ENCODE peak calls at places on chromosomes 13 and 19, in six cellular contexts. One of them, this sample, is unnamed.

GRCh38 chr19:40921005-40921897 is 39.2 kb upstream of the CYP2A7 start:
- DNase-seq in stimulated activated CD4-positive, alpha-beta T cell treated with anti-CD3 and anti-CD28 coated beads, Interleukin-1b, Interleukin-23, amount 100 ng/mL, for 24 hours: no peak
- DNase-seq in left cardiac atrium: no peak
- DNase-seq in tibial nerve: no peak
- DNase-seq in erythroblast: no peak
- DNase-seq in cardiac fibroblast: no peak
- DNase-seq in this sample: peak

GRCh38 chr19:8575467-8575997 is 1.7 kb downstream of the MYO1F start:
- DNase-seq in left cardiac atrium: peak
- DNase-seq in stimulated activated CD4-positive, alpha-beta T cell treated with anti-CD3 and anti-CD28 coated beads, Interleukin-1b, Interleukin-23, amount 100 ng/mL, for 24 hours: no peak
- DNase-seq in tibial nerve: no peak
- DNase-seq in erythroblast: no peak
- DNase-seq in cardiac fibroblast: peak
- DNase-seq in this sample: no peak

GRCh38 chr13:30341815-30342570 is 34.6 kb upstream of the KATNAL1 start:
- DNase-seq in stimulated activated CD4-positive, alpha-beta T cell treated with anti-CD3 and anti-CD28 coated beads, Interleukin-1b, Interleukin-23, amount 100 ng/mL, for 24 hours: no peak
- DNase-seq in cardiac fibroblast: peak
- DNase-seq in left cardiac atrium: peak
- DNase-seq in erythroblast: no peak
- DNase-seq in tibial nerve: peak
- DNase-seq in this sample: peak

GRCh38 chr19:19379527-19379926 is 25.9 kb upstream of the GATAD2A start:
- DNase-seq in stimulated activated CD4-positive, alpha-beta T cell treated with anti-CD3 and anti-CD28 coated beads, Interleukin-1b, Interleukin-23, amount 100 ng/mL, for 24 hours: no peak
- DNase-seq in tibial nerve: no peak
- DNase-seq in cardiac fibroblast: no peak
- DNase-seq in erythroblast: no peak
- DNase-seq in left cardiac atrium: no peak
- DNase-seq in this sample: no peak

GRCh38 chr19:36488816-36489138 is 584 bp downstream of the ZNF566 start:
- DNase-seq in stimulated activated CD4-positive, alpha-beta T cell treated with anti-CD3 and anti-CD28 coated beads, Interleukin-1b, Interleukin-23, amount 100 ng/mL, for 24 hours: peak
- DNase-seq in tibial nerve: no peak
- DNase-seq in left cardiac atrium: peak
- DNase-seq in erythroblast: peak
- DNase-seq in cardiac fibroblast: peak
- DNase-seq in this sample: no peak

GRCh38 chr19:32197896-32198882 is 147.2 kb upstream of the ZNF507 start:
- DNase-seq in tibial nerve: no peak
- DNase-seq in cardiac fibroblast: no peak
- DNase-seq in erythroblast: no peak
- DNase-seq in stimulated activated CD4-positive, alpha-beta T cell treated with anti-CD3 and anti-CD28 coated beads, Interleukin-1b, Interleukin-23, amount 100 ng/mL, for 24 hours: no peak
- DNase-seq in left cardiac atrium: no peak
- DNase-seq in this sample: no peak

GRCh38 chr13:72205773-72206172 is 338.8 kb upstream of the DACH1 start:
- DNase-seq in stimulated activated CD4-positive, alpha-beta T cell treated with anti-CD3 and anti-CD28 coated beads, Interleukin-1b, Interleukin-23, amount 100 ng/mL, for 24 hours: no peak
- DNase-seq in erythroblast: no peak
- DNase-seq in tibial nerve: no peak
- DNase-seq in left cardiac atrium: no peak
- DNase-seq in cardiac fibroblast: peak
- DNase-seq in this sample: no peak

GRCh38 chr13:46739447-46740125 is 57.4 kb downstream of the ESD start:
- DNase-seq in left cardiac atrium: no peak
- DNase-seq in cardiac fibroblast: no peak
- DNase-seq in erythroblast: no peak
- DNase-seq in stimulated activated CD4-positive, alpha-beta T cell treated with anti-CD3 and anti-CD28 coated beads, Interleukin-1b, Interleukin-23, amount 100 ng/mL, for 24 hours: no peak
- DNase-seq in tibial nerve: no peak
- DNase-seq in this sample: no peak

GRCh38 chr13:51113969-51114368 is 2.9 kb upstream of the C13orf42 start:
- DNase-seq in stimulated activated CD4-positive, alpha-beta T cell treated with anti-CD3 and anti-CD28 coated beads, Interleukin-1b, Interleukin-23, amount 100 ng/mL, for 24 hours: no peak
- DNase-seq in tibial nerve: no peak
- DNase-seq in cardiac fibroblast: no peak
- DNase-seq in left cardiac atrium: no peak
- DNase-seq in erythroblast: no peak
- DNase-seq in this sample: no peak

GRCh38 chr19:29878973-29879654 is 62.9 kb upstream of the URI1 start:
- DNase-seq in cardiac fibroblast: peak
- DNase-seq in erythroblast: peak
- DNase-seq in tibial nerve: no peak
- DNase-seq in left cardiac atrium: no peak
- DNase-seq in stimulated activated CD4-positive, alpha-beta T cell treated with anti-CD3 and anti-CD28 coated beads, Interleukin-1b, Interleukin-23, amount 100 ng/mL, for 24 hours: no peak
- DNase-seq in this sample: no peak

GRCh38 chr13:66689628-66690027 is 540.5 kb downstream of the PCDH9 start:
- DNase-seq in cardiac fibroblast: peak
- DNase-seq in left cardiac atrium: no peak
- DNase-seq in erythroblast: no peak
- DNase-seq in tibial nerve: no peak
- DNase-seq in stimulated activated CD4-positive, alpha-beta T cell treated with anti-CD3 and anti-CD28 coated beads, Interleukin-1b, Interleukin-23, amount 100 ng/mL, for 24 hours: no peak
- DNase-seq in this sample: no peak

GRCh38 chr19:7442423-7442822 is 46.4 kb downstream of the PEX11G start:
- DNase-seq in stimulated activated CD4-positive, alpha-beta T cell treated with anti-CD3 and anti-CD28 coated beads, Interleukin-1b, Interleukin-23, amount 100 ng/mL, for 24 hours: no peak
- DNase-seq in cardiac fibroblast: peak
- DNase-seq in erythroblast: no peak
- DNase-seq in left cardiac atrium: peak
- DNase-seq in tibial nerve: no peak
- DNase-seq in this sample: no peak

GRCh38 chr19:10514211-10515145 is 2.8 kb downstream of the S1PR5 start:
- DNase-seq in stimulated activated CD4-positive, alpha-beta T cell treated with anti-CD3 and anti-CD28 coated beads, Interleukin-1b, Interleukin-23, amount 100 ng/mL, for 24 hours: no peak
- DNase-seq in cardiac fibroblast: no peak
- DNase-seq in erythroblast: peak
- DNase-seq in left cardiac atrium: no peak
- DNase-seq in tibial nerve: no peak
- DNase-seq in this sample: no peak

This sample was measured in upper lobe of right lung.